ENCODE peak calls at places on chromosomes 5 and 9, in eight cellular contexts. One of them, this sample, is unnamed.

GRCh38 chr5:154118832-154119442 is 71.6 kb upstream of the GALNT10 start:
- DNase-seq in PC-9: peak
- DNase-seq in head of caudate nucleus: no peak
- DNase-seq in neuronal stem cell: no peak
- DNase-seq in lower lobe of right lung: no peak
- DNase-seq in activated effector memory CD4-positive, alpha-beta T cell treated with anti-CD3 and anti-CD28 coated beads, Interleukin-2, amount 50 U/mL, for 16 hours: no peak
- DNase-seq in mesothelial cell of epicardium: no peak
- DNase-seq in PC-3: peak
- DNase-seq in this sample: peak

GRCh38 chr5:97545856-97546570 is 363.0 kb upstream of the RIOK2 start:
- DNase-seq in PC-9: no peak
- DNase-seq in PC-3: no peak
- DNase-seq in neuronal stem cell: no peak
- DNase-seq in activated effector memory CD4-positive, alpha-beta T cell treated with anti-CD3 and anti-CD28 coated beads, Interleukin-2, amount 50 U/mL, for 16 hours: no peak
- DNase-seq in lower lobe of right lung: no peak
- DNase-seq in mesothelial cell of epicardium: no peak
- DNase-seq in head of caudate nucleus: no peak
- DNase-seq in this sample: peak

GRCh38 chr9:106287108-106287631 is 575.8 kb upstream of the ZNF462 start:
- DNase-seq in PC-3: no peak
- DNase-seq in neuronal stem cell: no peak
- DNase-seq in activated effector memory CD4-positive, alpha-beta T cell treated with anti-CD3 and anti-CD28 coated beads, Interleukin-2, amount 50 U/mL, for 16 hours: no peak
- DNase-seq in lower lobe of right lung: no peak
- DNase-seq in mesothelial cell of epicardium: no peak
- DNase-seq in head of caudate nucleus: peak
- DNase-seq in PC-9: no peak
- DNase-seq in this sample: peak

GRCh38 chr9:33469891-33470290 is 3.8 kb downstream of the NOL6 start:
- DNase-seq in head of caudate nucleus: no peak
- DNase-seq in activated effector memory CD4-positive, alpha-beta T cell treated with anti-CD3 and anti-CD28 coated beads, Interleukin-2, amount 50 U/mL, for 16 hours: no peak
- DNase-seq in mesothelial cell of epicardium: no peak
- DNase-seq in lower lobe of right lung: no peak
- DNase-seq in PC-9: no peak
- DNase-seq in PC-3: no peak
- DNase-seq in neuronal stem cell: no peak
- DNase-seq in this sample: no peak

GRCh38 chr5:43649256-43649655 is 46.3 kb downstream of the NNT start:
- DNase-seq in mesothelial cell of epicardium: no peak
- DNase-seq in neuronal stem cell: no peak
- DNase-seq in PC-3: no peak
- DNase-seq in lower lobe of right lung: no peak
- DNase-seq in head of caudate nucleus: no peak
- DNase-seq in activated effector memory CD4-positive, alpha-beta T cell treated with anti-CD3 and anti-CD28 coated beads, Interleukin-2, amount 50 U/mL, for 16 hours: no peak
- DNase-seq in PC-9: peak
- DNase-seq in this sample: peak

GRCh38 chr9:113471143-113471542 is 7.6 kb downstream of the RGS3 start:
- DNase-seq in activated effector memory CD4-positive, alpha-beta T cell treated with anti-CD3 and anti-CD28 coated beads, Interleukin-2, amount 50 U/mL, for 16 hours: no peak
- DNase-seq in PC-9: no peak
- DNase-seq in head of caudate nucleus: no peak
- DNase-seq in mesothelial cell of epicardium: no peak
- DNase-seq in lower lobe of right lung: no peak
- DNase-seq in PC-3: no peak
- DNase-seq in neuronal stem cell: no peak
- DNase-seq in this sample: no peak

GRCh38 chr9:122398371-122398924 is 27.6 kb downstream of the PTGS1 start:
- DNase-seq in PC-9: no peak
- DNase-seq in neuronal stem cell: no peak
- DNase-seq in lower lobe of right lung: no peak
- DNase-seq in PC-3: no peak
- DNase-seq in mesothelial cell of epicardium: no peak
- DNase-seq in head of caudate nucleus: no peak
- DNase-seq in activated effector memory CD4-positive, alpha-beta T cell treated with anti-CD3 and anti-CD28 coated beads, Interleukin-2, amount 50 U/mL, for 16 hours: no peak
- DNase-seq in this sample: no peak

GRCh38 chr5:119397518-119398380 is 41.9 kb downstream of the TNFAIP8 start:
- DNase-seq in activated effector memory CD4-positive, alpha-beta T cell treated with anti-CD3 and anti-CD28 coated beads, Interleukin-2, amount 50 U/mL, for 16 hours: peak
- DNase-seq in PC-3: peak
- DNase-seq in mesothelial cell of epicardium: no peak
- DNase-seq in neuronal stem cell: no peak
- DNase-seq in head of caudate nucleus: no peak
- DNase-seq in lower lobe of right lung: no peak
- DNase-seq in PC-9: no peak
- DNase-seq in this sample: peak

GRCh38 chr5:176806137-176806536 is 4.2 kb upstream of the UNC5A start:
- DNase-seq in head of caudate nucleus: no peak
- DNase-seq in activated effector memory CD4-positive, alpha-beta T cell treated with anti-CD3 and anti-CD28 coated beads, Interleukin-2, amount 50 U/mL, for 16 hours: no peak
- DNase-seq in lower lobe of right lung: no peak
- DNase-seq in PC-9: no peak
- DNase-seq in neuronal stem cell: no peak
- DNase-seq in PC-3: peak
- DNase-seq in mesothelial cell of epicardium: no peak
- DNase-seq in this sample: peak

GRCh38 chr9:100601216-100601615 is 23.3 kb downstream of the CAVIN4 start:
- DNase-seq in mesothelial cell of epicardium: no peak
- DNase-seq in PC-3: peak
- DNase-seq in head of caudate nucleus: peak
- DNase-seq in lower lobe of right lung: no peak
- DNase-seq in neuronal stem cell: no peak
- DNase-seq in PC-9: peak
- DNase-seq in activated effector memory CD4-positive, alpha-beta T cell treated with anti-CD3 and anti-CD28 coated beads, Interleukin-2, amount 50 U/mL, for 16 hours: peak
- DNase-seq in this sample: peak

GRCh38 chr5:88663793-88664216 is 219.2 kb downstream of the MEF2C start:
- DNase-seq in mesothelial cell of epicardium: no peak
- DNase-seq in head of caudate nucleus: peak
- DNase-seq in PC-3: no peak
- DNase-seq in lower lobe of right lung: no peak
- DNase-seq in PC-9: no peak
- DNase-seq in neuronal stem cell: no peak
- DNase-seq in activated effector memory CD4-positive, alpha-beta T cell treated with anti-CD3 and anti-CD28 coated beads, Interleukin-2, amount 50 U/mL, for 16 hours: no peak
- DNase-seq in this sample: no peak

GRCh38 chr5:83877911-83878706 is 157.5 kb upstream of the HAPLN1 start:
- DNase-seq in mesothelial cell of epicardium: no peak
- DNase-seq in head of caudate nucleus: no peak
- DNase-seq in activated effector memory CD4-positive, alpha-beta T cell treated with anti-CD3 and anti-CD28 coated beads, Interleukin-2, amount 50 U/mL, for 16 hours: no peak
- DNase-seq in PC-9: no peak
- DNase-seq in lower lobe of right lung: no peak
- DNase-seq in PC-3: peak
- DNase-seq in neuronal stem cell: no peak
- DNase-seq in this sample: no peak

GRCh38 chr5:33659526-33660169 is 218.9 kb downstream of the TARS1 start:
- DNase-seq in PC-9: no peak
- DNase-seq in mesothelial cell of epicardium: no peak
- DNase-seq in activated effector memory CD4-positive, alpha-beta T cell treated with anti-CD3 and anti-CD28 coated beads, Interleukin-2, amount 50 U/mL, for 16 hours: no peak
- DNase-seq in head of caudate nucleus: no peak
- DNase-seq in PC-3: no peak
- DNase-seq in lower lobe of right lung: no peak
- DNase-seq in neuronal stem cell: no peak
- DNase-seq in this sample: no peak

GRCh38 chr9:107404086-107404590 is 85.4 kb downstream of the KLF4 start:
- DNase-seq in lower lobe of right lung: no peak
- DNase-seq in neuronal stem cell: no peak
- DNase-seq in mesothelial cell of epicardium: no peak
- DNase-seq in PC-9: no peak
- DNase-seq in head of caudate nucleus: no peak
- DNase-seq in PC-3: no peak
- DNase-seq in activated effector memory CD4-positive, alpha-beta T cell treated with anti-CD3 and anti-CD28 coated beads, Interleukin-2, amount 50 U/mL, for 16 hours: no peak
- DNase-seq in this sample: no peak

GRCh38 chr9:30198463-30199309 is 2185.8 kb upstream of the ACO1 start:
- DNase-seq in neuronal stem cell: no peak
- DNase-seq in activated effector memory CD4-positive, alpha-beta T cell treated with anti-CD3 and anti-CD28 coated beads, Interleukin-2, amount 50 U/mL, for 16 hours: no peak
- DNase-seq in mesothelial cell of epicardium: no peak
- DNase-seq in head of caudate nucleus: no peak
- DNase-seq in PC-3: no peak
- DNase-seq in lower lobe of right lung: no peak
- DNase-seq in PC-9: no peak
- DNase-seq in this sample: no peak

GRCh38 chr9:31740705-31741104 is 643.7 kb upstream of the ACO1 start:
- DNase-seq in activated effector memory CD4-positive, alpha-beta T cell treated with anti-CD3 and anti-CD28 coated beads, Interleukin-2, amount 50 U/mL, for 16 hours: no peak
- DNase-seq in PC-9: no peak
- DNase-seq in lower lobe of right lung: no peak
- DNase-seq in PC-3: no peak
- DNase-seq in mesothelial cell of epicardium: no peak
- DNase-seq in neuronal stem cell: no peak
- DNase-seq in head of caudate nucleus: no peak
- DNase-seq in this sample: no peak

GRCh38 chr5:43658499-43658898 is 55.5 kb downstream of the NNT start:
- DNase-seq in PC-3: peak
- DNase-seq in PC-9: peak
- DNase-seq in lower lobe of right lung: no peak
- DNase-seq in mesothelial cell of epicardium: no peak
- DNase-seq in neuronal stem cell: no peak
- DNase-seq in activated effector memory CD4-positive, alpha-beta T cell treated with anti-CD3 and anti-CD28 coated beads, Interleukin-2, amount 50 U/mL, for 16 hours: no peak
- DNase-seq in head of caudate nucleus: no peak
- DNase-seq in this sample: peak

GRCh38 chr5:132813599-132814440 is 718 bp downstream of the SOWAHA start:
- DNase-seq in PC-3: no peak
- DNase-seq in PC-9: no peak
- DNase-seq in mesothelial cell of epicardium: peak
- DNase-seq in lower lobe of right lung: no peak
- DNase-seq in head of caudate nucleus: peak
- DNase-seq in activated effector memory CD4-positive, alpha-beta T cell treated with anti-CD3 and anti-CD28 coated beads, Interleukin-2, amount 50 U/mL, for 16 hours: peak
- DNase-seq in neuronal stem cell: no peak
- DNase-seq in this sample: peak

GRCh38 chr5:138974227-138975063 is 99.3 kb upstream of the LRRTM2 start:
- DNase-seq in head of caudate nucleus: peak
- DNase-seq in PC-9: no peak
- DNase-seq in PC-3: no peak
- DNase-seq in neuronal stem cell: no peak
- DNase-seq in lower lobe of right lung: no peak
- DNase-seq in mesothelial cell of epicardium: no peak
- DNase-seq in activated effector memory CD4-positive, alpha-beta T cell treated with anti-CD3 and anti-CD28 coated beads, Interleukin-2, amount 50 U/mL, for 16 hours: no peak
- DNase-seq in this sample: no peak

GRCh38 chr5:82924241-82924989 is 152.8 kb downstream of the TMEM167A start:
- DNase-seq in mesothelial cell of epicardium: no peak
- DNase-seq in activated effector memory CD4-positive, alpha-beta T cell treated with anti-CD3 and anti-CD28 coated beads, Interleukin-2, amount 50 U/mL, for 16 hours: no peak
- DNase-seq in neuronal stem cell: no peak
- DNase-seq in PC-9: no peak
- DNase-seq in head of caudate nucleus: no peak
- DNase-seq in lower lobe of right lung: no peak
- DNase-seq in PC-3: peak
- DNase-seq in this sample: no peak

GRCh38 chr5:176543428-176544182 is 5.5 kb upstream of the CDHR2 start:
- DNase-seq in PC-3: peak
- DNase-seq in lower lobe of right lung: peak
- DNase-seq in PC-9: peak
- DNase-seq in activated effector memory CD4-positive, alpha-beta T cell treated with anti-CD3 and anti-CD28 coated beads, Interleukin-2, amount 50 U/mL, for 16 hours: peak
- DNase-seq in mesothelial cell of epicardium: peak
- DNase-seq in head of caudate nucleus: peak
- DNase-seq in neuronal stem cell: peak
- DNase-seq in this sample: peak

This sample was measured in ELR.